ENCODE peak calls at places on chromosomes 16 and 17, in seven cellular contexts. R, H, V, K, I, T and P are unnamed samples.

GRCh38 chr17:77735341-77736206 is 222.9 kb upstream of the TNRC6C start:
- DNase-seq in R (peak; percentile 40), H (peak; percentile 91), V (no peak), K (peak; percentile 34), I (no peak), T (peak; percentile 70), P (no peak)

GRCh38 chr16:56609463-56609921 is 1.1 kb downstream of the MT2A start:
- DNase-seq in R (peak; percentile 81), H (peak; percentile 85), V (no peak), K (peak; percentile 88), I (peak; percentile 81), T (peak; percentile 74), P (no peak)

GRCh38 chr17:49784636-49785035 is 3.8 kb upstream of the KAT7 start:
- DNase-seq in R (no peak), H (no peak), V (no peak), K (no peak), I (no peak), T (no peak), P (no peak)

GRCh38 chr16:54409982-54410381 is 123.4 kb upstream of the IRX3 start:
- DNase-seq in R (no peak), H (no peak), V (no peak), K (no peak), I (no peak), T (no peak), P (no peak)

GRCh38 chr16:9102379-9102778 is 10.9 kb downstream of the HAPSTR1 start:
- DNase-seq in R (no peak), H (no peak), V (no peak), K (peak; percentile 84), I (peak; percentile 81), T (no peak), P (no peak)

GRCh38 chr17:45021607-45022287 is 29.7 kb downstream of the DCAKD start:
- DNase-seq in R (peak; percentile 68), H (peak; percentile 80), V (no peak), K (peak; percentile 51), I (no peak), T (peak; percentile 52), P (no peak)

GRCh38 chr16:3065069-3065741 is at the start of gene IL32:
- DNase-seq in R (peak; percentile 68), H (no peak), V (peak; percentile 57), K (peak; percentile 86), I (peak; percentile 85), T (peak; percentile 53), P (no peak)

GRCh38 chr17:19928299-19928698 is 49.3 kb downstream of the AKAP10 start:
- DNase-seq in R (no peak), H (no peak), V (no peak), K (peak; percentile 26), I (no peak), T (no peak), P (no peak)

GRCh38 chr16:66462912-66463311 is 35.8 kb downstream of the BEAN1 start:
- DNase-seq in R (no peak), H (no peak), V (no peak), K (no peak), I (no peak), T (no peak), P (no peak)

GRCh38 chr16:78768723-78769122 is 669.3 kb downstream of the WWOX start:
- DNase-seq in R (no peak), H (no peak), V (no peak), K (no peak), I (no peak), T (no peak), P (no peak)

GRCh38 chr17:76997981-76998531 is 129.9 kb downstream of the MGAT5B start:
- DNase-seq in R (no peak), H (no peak), V (no peak), K (no peak), I (no peak), T (no peak), P (no peak)

GRCh38 chr17:35766903-35767510 is 6.3 kb downstream of the C17orf50 start:
- DNase-seq in R (peak; percentile 59), H (no peak), V (no peak), K (peak; percentile 67), I (no peak), T (no peak), P (no peak)

GRCh38 chr17:65122836-65123756 is 14.1 kb upstream of the RGS9 start:
- DNase-seq in R (peak; percentile 83), H (peak; percentile 87), V (no peak), K (peak; percentile 94), I (peak; percentile 80), T (peak; percentile 87), P (no peak)

GRCh38 chr17:47423406-47424295 is 99.9 kb downstream of the EFCAB13 start:
- DNase-seq in R (peak; percentile 71), H (no peak), V (no peak), K (no peak), I (no peak), T (no peak), P (no peak)

GRCh38 chr16:14202697-14203096 is 131.6 kb downstream of the MRTFB start:
- DNase-seq in R (no peak), H (no peak), V (no peak), K (peak; percentile 47), I (no peak), T (no peak), P (peak; percentile 94)

GRCh38 chr17:51036084-51036483 is 84.6 kb downstream of the SPAG9 start:
- DNase-seq in R (no peak), H (no peak), V (no peak), K (no peak), I (no peak), T (no peak), P (no peak)

GRCh38 chr17:78818152-78818846 is 22.3 kb downstream of the USP36 start:
- DNase-seq in R (no peak), H (no peak), V (no peak), K (no peak), I (no peak), T (no peak), P (no peak)

GRCh38 chr16:19715566-19715965 is 2.5 kb downstream of the KNOP1 start:
- DNase-seq in R (no peak), H (no peak), V (no peak), K (no peak), I (no peak), T (no peak), P (no peak)

GRCh38 chr17:48484256-48484655 is 46.6 kb downstream of the HOXB1 start:
- DNase-seq in R (no peak), H (no peak), V (no peak), K (peak; percentile 37), I (peak; percentile 28), T (no peak), P (no peak)

GRCh38 chr17:33499025-33499424 is 205.9 kb upstream of the ASIC2 start:
- DNase-seq in R (no peak), H (no peak), V (no peak), K (no peak), I (no peak), T (no peak), P (no peak)

GRCh38 chr17:50683434-50684287 is 24.1 kb downstream of the ANKRD40 start:
- DNase-seq in R (no peak), H (peak; percentile 63), V (no peak), K (no peak), I (no peak), T (no peak), P (no peak)

GRCh38 chr17:58317421-58318064 is 11.1 kb downstream of the TSPOAP1 start:
- DNase-seq in R (peak; percentile 63), H (peak; percentile 61), V (peak; percentile 60), K (peak; percentile 51), I (peak; percentile 39), T (peak; percentile 22), P (peak; percentile 25)

GRCh38 chr16:16036359-16036792 is 87.0 kb downstream of the ABCC1 start:
- DNase-seq in R (peak; percentile 74), H (no peak), V (no peak), K (no peak), I (no peak), T (no peak), P (peak; percentile 79)

GRCh38 chr17:4362141-4362540 is 4.3 kb downstream of the UBE2G1 start:
- DNase-seq in R (no peak), H (no peak), V (no peak), K (peak; percentile 28), I (no peak), T (no peak), P (no peak)
- TF ChIP-seq CTCF in R (no peak), H (no peak), V (no peak), K (peak; percentile 16), I (peak; percentile 17), T (no peak), P (peak; percentile 47)

GRCh38 chr16:85158702-85159225 is 46.5 kb upstream of the CIBAR2 start:
- DNase-seq in R (no peak), H (no peak), V (no peak), K (no peak), I (no peak), T (no peak), P (no peak)
- H3K4me3 ChIP-seq in R (no peak overlapping the region), H (no peak overlapping the region), V (no peak overlapping the region), K (no peak overlapping the region), I (no peak overlapping the region), T (no peak overlapping the region), P (no peak overlapping the region)

GRCh38 chr17:82098169-82098938 is at the start of gene FASN:
- DNase-seq in R (peak; percentile 97), H (peak; percentile 97), V (peak; percentile 66), K (peak; percentile 93), I (peak; percentile 89), T (peak; percentile 93), P (peak; percentile 82)
- TF ChIP-seq CTCF in R (no peak), H (peak; percentile 46), V (peak; percentile 36), K (peak; percentile 60), I (peak; percentile 53), T (peak; percentile 16), P (peak; percentile 72)

DNA sequence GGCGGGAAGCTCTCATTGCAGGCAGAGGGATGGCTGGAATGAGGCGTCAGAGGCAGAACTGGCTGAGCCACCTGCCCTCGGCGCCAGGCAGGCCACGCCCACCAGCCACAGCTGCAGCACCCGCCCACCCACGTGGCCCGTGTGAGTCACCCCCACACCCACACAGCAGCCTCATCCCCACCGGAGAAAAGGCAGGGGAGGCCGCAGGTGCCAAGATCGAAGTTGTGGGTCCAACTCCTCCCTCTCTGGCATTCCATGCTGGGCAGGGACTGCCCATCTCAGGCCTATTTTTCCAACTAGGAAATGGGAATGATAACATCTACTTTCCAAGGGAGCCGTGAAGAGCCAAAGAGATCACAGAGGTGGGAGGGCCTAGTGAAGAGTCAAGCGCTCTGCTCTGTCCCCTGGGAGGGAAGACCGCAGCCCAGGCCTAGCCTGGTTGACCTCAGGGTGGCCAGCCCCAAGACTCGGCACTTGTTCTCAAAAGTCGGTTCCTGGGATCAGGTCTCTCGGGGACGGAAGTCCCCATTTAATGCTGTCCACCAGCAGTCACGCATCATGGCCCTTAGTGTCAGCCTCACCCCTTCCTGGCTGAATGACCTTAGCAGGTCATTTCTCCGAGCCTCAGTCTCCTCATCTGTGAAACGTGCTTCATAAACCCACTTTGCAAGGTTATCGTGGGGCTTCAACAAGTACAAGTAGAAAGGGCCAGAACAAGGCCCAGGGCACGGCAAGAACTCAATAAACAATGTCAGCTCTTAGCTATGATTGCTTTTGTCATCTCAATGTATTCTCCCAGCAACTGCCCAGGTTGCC is at the start of gene TRPV3:
- DNase-seq in R (peak; percentile 72), H (no peak), V (peak; percentile 39), K (peak; percentile 56), I (no peak), T (no peak), P (no peak)
- H3K4me3 ChIP-seq in R (no peak within 1 kb of the TSS), H (no peak within 1 kb of the TSS), V (no peak within 1 kb of the TSS), K (no peak within 1 kb of the TSS), I (no peak within 1 kb of the TSS), T (no peak within 1 kb of the TSS), P (no peak within 1 kb of the TSS)

GRCh38 chr16:7268182-7268581 is 64.5 kb upstream of the RBFOX1 start:
- DNase-seq in R (no peak), H (no peak), V (no peak), K (no peak), I (peak; percentile 0), T (no peak), P (no peak)
- TF ChIP-seq CTCF in R (no peak), H (peak; percentile 8), V (peak; percentile 54), K (peak; percentile 35), I (peak; percentile 40), T (peak; percentile 14), P (peak; percentile 71)

GRCh38 chr16:73418051-73418450 is 370.1 kb upstream of the ZFHX3 start:
- DNase-seq in R (no peak), H (no peak), V (no peak), K (no peak), I (no peak), T (no peak), P (no peak)
- H3K4me3 ChIP-seq in R (no peak overlapping the region), H (no peak overlapping the region), V (no peak overlapping the region), K (no peak overlapping the region), I (no peak overlapping the region), T (no peak overlapping the region), P (no peak overlapping the region)